ENCODE peak calls at places on chromosomes 3 and 15, in six cellular contexts. N is transverse colon, K is sigmoid colon, F is breast epithelium, Z is K562, W is Panc1. V is an unnamed sample.

GRCh38 chr15:65285291-65286068 is 1.2 kb downstream of the PARP16 start:
- DNase-seq in N (no peak), K (no peak), F (no peak), Z (no peak), W (no peak), V (no peak)

GRCh38 chr15:101159096-101159935 is 92.5 kb downstream of the CHSY1 start:
- DNase-seq in N (no peak), K (peak; percentile 38), F (no peak), Z (no peak), W (no peak), V (no peak)

GRCh38 chr3:128152419-128153155 is 694 bp upstream of the EEFSEC start:
- DNase-seq in N (no peak), K (no peak), F (no peak), Z (peak; percentile 21), W (peak; percentile 62), V (no peak)

GRCh38 chr3:98034036-98034435 is 1.1 kb downstream of the GABRR3 start:
- DNase-seq in N (no peak), K (no peak), F (no peak), Z (no peak), W (no peak), V (no peak)

GRCh38 chr3:11818033-11818432 is 28.7 kb downstream of the TAMM41 start:
- DNase-seq in N (no peak), K (no peak), F (no peak), Z (no peak), W (no peak), V (no peak)

GRCh38 chr3:34212671-34213070 is 414.2 kb downstream of the PDCD6IP start:
- DNase-seq in N (no peak), K (no peak), F (peak; percentile 74), Z (no peak), W (no peak), V (no peak)

GRCh38 chr15:65394936-65395335 is 17.1 kb upstream of the IGDCC3 start:
- DNase-seq in N (no peak), K (no peak), F (no peak), Z (no peak), W (no peak), V (no peak)

GRCh38 chr3:197320582-197320981 is 22.2 kb upstream of the DLG1 start:
- DNase-seq in N (no peak), K (no peak), F (no peak), Z (no peak), W (no peak), V (no peak)

GRCh38 chr3:78791745-78792144 is 976.1 kb downstream of the ROBO1 start:
- DNase-seq in N (no peak), K (no peak), F (no peak), Z (no peak), W (no peak), V (no peak)

GRCh38 chr3:145013931-145014330 is 1042.3 kb downstream of the DIPK2A start:
- DNase-seq in N (no peak), K (no peak), F (no peak), Z (no peak), W (no peak), V (no peak)

GRCh38 chr15:60476713-60477112 is 2.2 kb downstream of the ICE2 start:
- DNase-seq in N (no peak), K (no peak), F (no peak), Z (no peak), W (no peak), V (no peak)

GRCh38 chr3:159904911-159905310 is 83.7 kb upstream of the IL12A start:
- DNase-seq in N (no peak), K (no peak), F (no peak), Z (no peak), W (no peak), V (no peak)

GRCh38 chr3:129690406-129690805 is 83.9 kb upstream of the PLXND1 start:
- DNase-seq in N (no peak), K (no peak), F (no peak), Z (peak; percentile 62), W (peak; percentile 28), V (peak; percentile 83)

GRCh38 chr3:41224120-41224806 is 25.0 kb downstream of the CTNNB1 start:
- DNase-seq in N (no peak), K (no peak), F (no peak), Z (no peak), W (no peak), V (no peak)
- H3K27ac ChIP-seq in N (no peak overlapping the region), K (no peak overlapping the region), F (peak overlapping the region; percentile 43), Z (no peak overlapping the region), W (no peak overlapping the region), V (no peak overlapping the region)

GRCh38 chr15:63067976-63068743 is 25.6 kb downstream of the TPM1 start:
- DNase-seq in N (no peak), K (no peak), F (no peak), Z (no peak), W (no peak), V (no peak)

GRCh38 chr15:63063164-63063756 is 20.7 kb downstream of the TPM1 start:
- DNase-seq in N (no peak), K (no peak), F (no peak), Z (peak; percentile 73), W (no peak), V (no peak)

GRCh38 chr15:63066302-63066701 is 23.8 kb downstream of the TPM1 start:
- DNase-seq in N (no peak), K (no peak), F (no peak), Z (no peak), W (no peak), V (no peak)

GRCh38 chr15:63063877-63064409 is 21.4 kb downstream of the TPM1 start:
- DNase-seq in N (no peak), K (no peak), F (no peak), Z (no peak), W (no peak), V (no peak)

DNA sequence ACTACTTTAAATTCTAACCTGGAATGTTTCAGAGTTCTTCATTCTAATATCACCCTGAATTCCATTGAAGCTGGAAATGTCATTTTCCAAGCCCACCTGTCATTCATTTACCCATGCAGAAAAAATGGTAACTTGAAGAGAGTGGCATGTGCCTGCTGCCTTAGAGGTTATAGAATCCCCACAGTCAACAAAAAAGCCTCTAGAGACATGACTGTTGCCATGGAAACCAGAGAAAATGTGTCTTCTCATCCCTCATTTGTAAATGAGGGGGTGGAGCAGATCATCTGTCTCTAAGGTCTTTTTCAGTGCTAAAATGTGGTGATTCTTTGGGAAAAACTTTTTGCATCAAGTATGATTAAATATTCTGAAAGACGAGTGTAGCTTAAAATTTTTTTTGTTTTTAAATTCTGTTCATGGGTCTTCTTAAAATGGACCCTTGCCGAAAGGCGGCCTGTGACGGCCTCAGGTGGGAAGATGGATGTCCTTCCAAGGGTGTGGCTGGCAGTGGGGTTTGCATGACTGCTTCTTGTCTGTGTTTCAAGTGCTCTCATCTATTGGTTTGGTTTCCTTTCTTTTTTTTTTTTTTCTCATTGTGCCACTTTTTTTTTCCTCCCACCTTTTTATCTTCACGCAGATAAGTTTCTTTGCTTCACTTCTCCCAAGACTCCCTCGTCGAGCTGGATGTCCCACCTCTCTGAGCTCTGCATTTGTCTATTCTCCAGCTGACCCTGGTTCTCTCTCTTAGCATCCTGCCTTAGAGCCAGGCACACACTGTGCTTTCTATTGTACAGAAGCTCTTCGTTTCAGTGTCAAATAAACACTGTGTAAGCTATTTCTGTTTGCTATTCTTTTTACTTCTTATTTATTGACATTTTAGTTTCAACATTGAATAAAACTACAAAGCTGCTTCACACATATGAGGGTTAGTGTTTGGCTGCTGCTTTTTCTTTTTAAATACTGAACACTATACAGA is 23.0 kb downstream of the TPM1 start:
- DNase-seq in N (no peak), K (no peak), F (no peak), Z (no peak), W (no peak), V (no peak)
- TF ChIP-seq POLR2AphosphoS5 in N (no peak), K (peak; percentile 36), F (no peak), Z (no peak), W (peak; percentile 16), V (no peak)

DNA sequence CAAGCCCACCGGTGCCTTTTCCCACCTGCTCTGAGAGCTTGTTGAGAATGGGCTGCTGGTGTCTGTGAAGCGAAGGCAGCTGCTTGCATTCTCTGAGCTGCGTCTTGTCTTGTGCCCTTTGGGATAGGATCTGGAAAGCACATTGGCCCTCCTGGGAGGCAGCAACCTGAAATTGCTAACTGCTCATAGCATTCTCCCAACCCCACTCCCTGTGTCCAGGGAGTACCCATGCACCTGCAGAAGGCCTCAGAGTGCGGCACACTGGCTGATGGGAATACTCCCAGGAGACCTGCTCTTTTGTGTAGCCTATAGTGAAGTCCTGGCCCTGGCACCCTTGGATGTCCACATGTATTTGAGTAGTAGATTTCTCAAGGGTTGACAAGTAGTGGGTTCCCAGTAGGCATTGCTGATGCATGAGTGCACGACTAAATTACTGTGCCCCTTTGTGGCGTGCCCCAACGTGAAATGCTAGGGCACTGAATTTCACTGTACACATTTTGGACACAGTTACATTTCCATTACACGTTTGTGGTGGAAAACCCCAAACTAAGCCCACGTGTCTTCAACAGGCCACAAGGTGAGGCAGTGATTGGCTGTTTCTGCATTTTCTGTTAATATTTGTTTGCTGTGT is 3.7 kb downstream of the EPHB1 start:
- DNase-seq in N (no peak), K (no peak), F (no peak), Z (no peak), W (no peak), V (no peak)
- H3K4me3 ChIP-seq in N (no peak overlapping the region), K (no peak overlapping the region), F (peak overlapping the region; percentile 5), Z (no peak overlapping the region), W (no peak overlapping the region), V (no peak overlapping the region)

GRCh38 chr15:62392411-62392810 is 227.3 kb upstream of the C2CD4B start:
- DNase-seq in N (peak; percentile 23), K (no peak), F (no peak), Z (no peak), W (no peak), V (no peak)

GRCh38 chr15:62390793-62391543 is 225.9 kb upstream of the C2CD4B start:
- DNase-seq in N (peak; percentile 44), K (peak; percentile 74), F (no peak), Z (peak; percentile 34), W (no peak), V (no peak)

GRCh38 chr15:62391565-62392262 is 226.6 kb upstream of the C2CD4B start:
- DNase-seq in N (peak; percentile 59), K (peak; percentile 79), F (peak; percentile 24), Z (peak; percentile 22), W (no peak), V (no peak)

GRCh38 chr15:62393196-62393595 is 228.1 kb upstream of the C2CD4B start:
- DNase-seq in N (no peak), K (no peak), F (no peak), Z (no peak), W (no peak), V (no peak)

DNA sequence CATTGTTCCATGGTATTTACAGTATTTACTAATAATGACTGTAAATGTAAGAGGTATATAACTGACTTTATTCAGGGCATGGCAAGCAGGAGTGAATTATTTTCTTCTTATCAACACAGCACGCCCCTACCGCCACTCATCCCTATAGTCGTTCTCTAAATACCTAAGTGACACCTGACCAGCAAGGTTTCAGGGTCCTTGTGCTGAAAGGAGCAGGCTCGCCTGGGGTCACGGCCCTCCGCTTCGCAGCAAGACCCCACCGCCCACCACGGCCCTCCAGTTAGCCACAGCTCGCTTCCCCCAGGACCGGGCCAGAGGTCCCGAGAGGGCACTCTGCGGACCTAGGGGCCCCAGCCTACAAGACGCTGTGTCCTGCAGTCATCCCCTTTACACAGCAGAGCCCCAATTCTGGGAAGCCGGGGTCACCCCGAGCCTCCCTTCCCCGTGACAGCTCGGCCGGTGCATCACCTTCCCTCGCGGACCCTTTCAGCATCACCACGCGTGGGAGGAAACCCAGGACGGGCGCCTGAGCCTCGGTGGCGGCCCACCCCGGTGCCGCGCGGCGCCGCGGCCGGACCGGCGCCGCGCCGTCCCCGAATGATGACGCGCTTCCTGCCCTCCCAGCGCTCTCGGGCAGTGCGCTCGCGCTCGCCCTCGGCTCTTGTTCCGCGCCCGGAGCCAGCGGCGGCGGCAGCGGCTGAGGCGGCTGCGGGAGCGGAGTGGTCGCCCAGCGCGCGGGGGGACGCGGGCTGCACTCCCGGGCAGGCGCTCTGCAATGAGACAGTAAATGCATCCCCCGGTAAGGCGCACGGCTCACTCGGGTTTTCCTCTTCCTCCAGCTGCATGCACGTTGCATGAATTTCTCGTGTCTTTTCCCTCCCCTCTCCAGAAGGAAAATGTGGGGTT is 225.1 kb upstream of the C2CD4B start:
- DNase-seq in N (peak; percentile 74), K (peak; percentile 79), F (peak; percentile 21), Z (peak; percentile 87), W (no peak), V (no peak)
- H3K27ac ChIP-seq in N (peak within 1 kb of the TSS; percentile 88), K (peak within 1 kb of the TSS; percentile 84), F (peak within 1 kb of the TSS; percentile 82), Z (peak within 1 kb of the TSS; percentile 57), W (peak within 1 kb of the TSS; percentile 94), V (no peak within 1 kb of the TSS)

V was measured in SK-N-MC.